ENCODE peak calls at places on chromosomes 4 and X, in eight cellular contexts. One of them, this sample, is unnamed. For H3K4me1, the result is how much of the 10 kb centered on the place peaks cover.

GRCh38 chrX:44016906-44017305 is 43.7 kb upstream of the NDP start:
- DNase-seq in mammary epithelial cell: no peak
- DNase-seq in DND-41: no peak
- DNase-seq in naive thymus-derived CD4-positive, alpha-beta T cell: no peak
- DNase-seq in small intestine: no peak
- DNase-seq in IMR-90: no peak
- DNase-seq in heart left ventricle: no peak
- DNase-seq in lower lobe of right lung: no peak
- DNase-seq in this sample: no peak

GRCh38 chrX:79107891-79108718 is 36.4 kb upstream of the GPR174 start:
- DNase-seq in mammary epithelial cell: no peak
- DNase-seq in DND-41: no peak
- DNase-seq in naive thymus-derived CD4-positive, alpha-beta T cell: peak
- DNase-seq in small intestine: peak
- DNase-seq in IMR-90: no peak
- DNase-seq in heart left ventricle: no peak
- DNase-seq in lower lobe of right lung: no peak
- DNase-seq in this sample: no peak

GRCh38 chr4:150960818-150961217 is 54.3 kb downstream of the LRBA start:
- DNase-seq in mammary epithelial cell: peak
- DNase-seq in DND-41: peak
- DNase-seq in naive thymus-derived CD4-positive, alpha-beta T cell: no peak
- DNase-seq in small intestine: no peak
- DNase-seq in IMR-90: no peak
- DNase-seq in heart left ventricle: no peak
- DNase-seq in lower lobe of right lung: no peak
- DNase-seq in this sample: peak

GRCh38 chr4:14865804-14866203 is 136.5 kb upstream of the CPEB2 start:
- DNase-seq in mammary epithelial cell: no peak
- DNase-seq in DND-41: no peak
- DNase-seq in naive thymus-derived CD4-positive, alpha-beta T cell: no peak
- DNase-seq in small intestine: no peak
- DNase-seq in IMR-90: no peak
- DNase-seq in heart left ventricle: no peak
- DNase-seq in lower lobe of right lung: no peak
- DNase-seq in this sample: no peak

GRCh38 chr4:184168406-184169019 is 49.2 kb downstream of the ENPP6 start:
- DNase-seq in mammary epithelial cell: peak
- DNase-seq in DND-41: peak
- DNase-seq in naive thymus-derived CD4-positive, alpha-beta T cell: peak
- DNase-seq in small intestine: peak
- DNase-seq in IMR-90: peak
- DNase-seq in heart left ventricle: peak
- DNase-seq in lower lobe of right lung: peak
- DNase-seq in this sample: peak

GRCh38 chr4:14008494-14008893 is 381.0 kb upstream of the BOD1L1 start:
- DNase-seq in mammary epithelial cell: no peak
- DNase-seq in DND-41: no peak
- DNase-seq in naive thymus-derived CD4-positive, alpha-beta T cell: no peak
- DNase-seq in small intestine: peak
- DNase-seq in IMR-90: no peak
- DNase-seq in heart left ventricle: no peak
- DNase-seq in lower lobe of right lung: no peak
- DNase-seq in this sample: no peak

GRCh38 chr4:48968814-48969213 is 17.3 kb upstream of the CWH43 start:
- DNase-seq in mammary epithelial cell: peak
- DNase-seq in DND-41: no peak
- DNase-seq in naive thymus-derived CD4-positive, alpha-beta T cell: no peak
- DNase-seq in small intestine: no peak
- DNase-seq in IMR-90: peak
- DNase-seq in heart left ventricle: no peak
- DNase-seq in lower lobe of right lung: no peak
- DNase-seq in this sample: no peak

GRCh38 chr4:70586841-70587240 is 5.2 kb upstream of the AMBN start:
- DNase-seq in mammary epithelial cell: no peak
- DNase-seq in DND-41: no peak
- DNase-seq in naive thymus-derived CD4-positive, alpha-beta T cell: no peak
- DNase-seq in small intestine: no peak
- DNase-seq in IMR-90: no peak
- DNase-seq in heart left ventricle: no peak
- DNase-seq in lower lobe of right lung: no peak
- DNase-seq in this sample: no peak

GRCh38 chr4:1798530-1799363 is 5.7 kb downstream of the FGFR3 start:
- DNase-seq in mammary epithelial cell: no peak
- DNase-seq in DND-41: no peak
- DNase-seq in naive thymus-derived CD4-positive, alpha-beta T cell: no peak
- DNase-seq in small intestine: no peak
- DNase-seq in IMR-90: no peak
- DNase-seq in heart left ventricle: no peak
- DNase-seq in lower lobe of right lung: no peak
- DNase-seq in this sample: no peak

GRCh38 chr4:1795304-1796195 is 2.5 kb downstream of the FGFR3 start:
- DNase-seq in mammary epithelial cell: no peak
- DNase-seq in DND-41: no peak
- DNase-seq in naive thymus-derived CD4-positive, alpha-beta T cell: no peak
- DNase-seq in small intestine: peak
- DNase-seq in IMR-90: no peak
- DNase-seq in heart left ventricle: no peak
- DNase-seq in lower lobe of right lung: no peak
- DNase-seq in this sample: no peak

GRCh38 chr4:1797861-1798529 is 4.9 kb downstream of the FGFR3 start:
- DNase-seq in mammary epithelial cell: no peak
- DNase-seq in DND-41: no peak
- DNase-seq in naive thymus-derived CD4-positive, alpha-beta T cell: no peak
- DNase-seq in small intestine: peak
- DNase-seq in IMR-90: no peak
- DNase-seq in heart left ventricle: no peak
- DNase-seq in lower lobe of right lung: no peak
- DNase-seq in this sample: no peak

GRCh38 chr4:1796486-1797204 is 3.6 kb downstream of the FGFR3 start:
- DNase-seq in mammary epithelial cell: no peak
- DNase-seq in DND-41: no peak
- DNase-seq in naive thymus-derived CD4-positive, alpha-beta T cell: no peak
- DNase-seq in small intestine: no peak
- DNase-seq in IMR-90: no peak
- DNase-seq in heart left ventricle: no peak
- DNase-seq in lower lobe of right lung: no peak
- DNase-seq in this sample: no peak

GRCh38 chr4:1797298-1797860 is 4.3 kb downstream of the FGFR3 start:
- DNase-seq in mammary epithelial cell: no peak
- DNase-seq in DND-41: no peak
- DNase-seq in naive thymus-derived CD4-positive, alpha-beta T cell: no peak
- DNase-seq in small intestine: no peak
- DNase-seq in IMR-90: no peak
- DNase-seq in heart left ventricle: no peak
- DNase-seq in lower lobe of right lung: no peak
- DNase-seq in this sample: no peak
- H3K4me1 ChIP-seq in mammary epithelial cell: under half
- H3K4me1 ChIP-seq in DND-41: under half
- H3K4me1 ChIP-seq in naive thymus-derived CD4-positive, alpha-beta T cell: under half
- H3K4me1 ChIP-seq in small intestine: under half
- H3K4me1 ChIP-seq in IMR-90: under half
- H3K4me1 ChIP-seq in heart left ventricle: under half
- H3K4me1 ChIP-seq in lower lobe of right lung: under half
- H3K4me1 ChIP-seq in this sample: under half

DNA sequence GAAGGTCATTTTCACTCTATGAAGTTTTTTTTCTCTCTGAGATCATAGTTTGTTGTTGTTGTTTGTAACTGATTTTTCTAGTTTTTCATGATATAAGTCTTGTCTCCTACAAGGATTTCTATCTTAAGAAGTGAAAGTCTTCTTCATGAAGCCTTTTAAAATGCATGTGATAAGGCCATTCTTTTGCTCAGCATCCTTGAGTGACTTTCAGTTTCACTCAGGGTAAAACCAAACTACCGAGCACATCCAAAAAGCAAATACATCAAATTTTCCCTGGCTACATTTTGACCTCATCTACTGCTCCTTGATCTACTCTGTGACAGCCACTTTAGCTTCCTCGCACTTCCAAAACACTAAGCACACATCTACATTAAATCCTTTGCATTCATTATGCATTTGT is 580.7 kb downstream of the KCTD8 start:
- DNase-seq in mammary epithelial cell: no peak
- DNase-seq in DND-41: no peak
- DNase-seq in naive thymus-derived CD4-positive, alpha-beta T cell: no peak
- DNase-seq in small intestine: no peak
- DNase-seq in IMR-90: no peak
- DNase-seq in heart left ventricle: no peak
- DNase-seq in lower lobe of right lung: no peak
- DNase-seq in this sample: no peak
- H3K27ac ChIP-seq in mammary epithelial cell: no peak
- H3K27ac ChIP-seq in DND-41: no peak
- H3K27ac ChIP-seq in naive thymus-derived CD4-positive, alpha-beta T cell: no peak
- H3K27ac ChIP-seq in small intestine: no peak
- H3K27ac ChIP-seq in IMR-90: no peak
- H3K27ac ChIP-seq in heart left ventricle: no peak
- H3K27ac ChIP-seq in lower lobe of right lung: no peak
- H3K27ac ChIP-seq in this sample: no peak

DNA sequence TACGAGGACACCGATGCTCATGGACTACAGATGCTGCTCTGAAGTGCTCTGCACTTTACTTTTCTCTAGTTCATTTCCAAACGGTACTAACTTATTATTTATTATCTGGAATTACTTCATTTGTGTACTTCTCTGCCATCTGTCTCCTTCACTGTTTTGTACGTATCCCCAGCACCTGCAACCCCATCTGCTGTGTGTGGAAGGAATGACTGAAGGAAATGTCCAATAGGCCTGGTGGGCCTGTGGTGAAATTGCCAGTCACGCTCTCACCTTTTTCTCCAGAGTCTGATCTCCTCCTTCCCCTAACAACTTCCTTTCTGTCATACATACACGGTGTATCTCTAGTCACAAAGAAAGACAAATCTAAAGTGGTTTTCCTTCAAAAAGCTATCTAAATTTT is 12.9 kb downstream of the TMEM154 start:
- DNase-seq in mammary epithelial cell: no peak
- DNase-seq in DND-41: no peak
- DNase-seq in naive thymus-derived CD4-positive, alpha-beta T cell: no peak
- DNase-seq in small intestine: no peak
- DNase-seq in IMR-90: no peak
- DNase-seq in heart left ventricle: no peak
- DNase-seq in lower lobe of right lung: no peak
- DNase-seq in this sample: no peak
- H3K4me1 ChIP-seq in mammary epithelial cell: under half
- H3K4me1 ChIP-seq in DND-41: under half
- H3K4me1 ChIP-seq in naive thymus-derived CD4-positive, alpha-beta T cell: under half
- H3K4me1 ChIP-seq in small intestine: under half
- H3K4me1 ChIP-seq in IMR-90: under half
- H3K4me1 ChIP-seq in heart left ventricle: under half
- H3K4me1 ChIP-seq in lower lobe of right lung: under half
- H3K4me1 ChIP-seq in this sample: under half

GRCh38 chr4:125101706-125102105 is 213.0 kb upstream of the FAT4 start:
- DNase-seq in mammary epithelial cell: peak
- DNase-seq in DND-41: no peak
- DNase-seq in naive thymus-derived CD4-positive, alpha-beta T cell: no peak
- DNase-seq in small intestine: no peak
- DNase-seq in IMR-90: no peak
- DNase-seq in heart left ventricle: no peak
- DNase-seq in lower lobe of right lung: no peak
- DNase-seq in this sample: no peak

GRCh38 chr4:125091031-125091540 is 223.7 kb upstream of the FAT4 start:
- DNase-seq in mammary epithelial cell: no peak
- DNase-seq in DND-41: no peak
- DNase-seq in naive thymus-derived CD4-positive, alpha-beta T cell: no peak
- DNase-seq in small intestine: no peak
- DNase-seq in IMR-90: no peak
- DNase-seq in heart left ventricle: no peak
- DNase-seq in lower lobe of right lung: no peak
- DNase-seq in this sample: no peak

GRCh38 chr4:125097729-125098128 is 217.0 kb upstream of the FAT4 start:
- DNase-seq in mammary epithelial cell: no peak
- DNase-seq in DND-41: no peak
- DNase-seq in naive thymus-derived CD4-positive, alpha-beta T cell: no peak
- DNase-seq in small intestine: no peak
- DNase-seq in IMR-90: no peak
- DNase-seq in heart left ventricle: no peak
- DNase-seq in lower lobe of right lung: no peak
- DNase-seq in this sample: no peak

GRCh38 chr4:125096662-125097061 is 218.1 kb upstream of the FAT4 start:
- DNase-seq in mammary epithelial cell: no peak
- DNase-seq in DND-41: no peak
- DNase-seq in naive thymus-derived CD4-positive, alpha-beta T cell: no peak
- DNase-seq in small intestine: no peak
- DNase-seq in IMR-90: no peak
- DNase-seq in heart left ventricle: no peak
- DNase-seq in lower lobe of right lung: no peak
- DNase-seq in this sample: no peak
- H3K27ac ChIP-seq in mammary epithelial cell: no peak
- H3K27ac ChIP-seq in DND-41: no peak
- H3K27ac ChIP-seq in naive thymus-derived CD4-positive, alpha-beta T cell: no peak
- H3K27ac ChIP-seq in small intestine: no peak
- H3K27ac ChIP-seq in IMR-90: no peak
- H3K27ac ChIP-seq in heart left ventricle: no peak
- H3K27ac ChIP-seq in lower lobe of right lung: no peak
- H3K27ac ChIP-seq in this sample: no peak

This sample was measured in Karpas-422.